ENCODE peak calls at places on chromosomes 13 and 19, in four cellular contexts. U is AG09309, O is dermis microvascular lymphatic vessel endothelial cell, Z is Right ventricle myocardium superior. M is an unnamed sample.

GRCh38 chr19:11555246-11555645 is 3.8 kb downstream of the ELOF1 start:
- DNase-seq in O (no peak), Z (no peak), U (no peak), M (no peak)

GRCh38 chr13:48317511-48317981 is 14.0 kb downstream of the RB1 start:
- DNase-seq in O (no peak), U (no peak), Z (no peak), M (no peak)

GRCh38 chr19:47190167-47190727 is 40.8 kb downstream of the BBC3 start:
- DNase-seq in Z (peak), O (no peak), U (peak), M (peak)

GRCh38 chr13:27264181-27264580 is 6.4 kb upstream of the RASL11A start:
- DNase-seq in U (no peak), O (no peak), Z (no peak), M (no peak)

GRCh38 chr19:23957660-23958281 is 43.1 kb downstream of the ZNF726 start:
- DNase-seq in U (peak), Z (no peak), O (no peak), M (peak)

GRCh38 chr19:40144947-40145748 is 46.1 kb upstream of the MAP3K10 start:
- DNase-seq in Z (no peak), O (no peak), U (no peak), M (no peak)

GRCh38 chr13:74217816-74218215 is 83.6 kb upstream of the KLF12 start:
- DNase-seq in Z (no peak), O (no peak), U (no peak), M (peak)

GRCh38 chr13:42405665-42406390 is 133.9 kb downstream of the AKAP11 start:
- DNase-seq in Z (no peak), U (no peak), O (peak), M (no peak)

GRCh38 chr13:86383151-86383550 is 583.9 kb upstream of the SLITRK6 start:
- DNase-seq in Z (no peak), U (no peak), O (no peak), M (no peak)

GRCh38 chr19:46383171-46383815 is 30.1 kb downstream of the CCDC8 start:
- DNase-seq in O (no peak), U (no peak), Z (no peak), M (no peak)

GRCh38 chr13:50512602-50513527 is 330.6 kb downstream of the DLEU7 start:
- DNase-seq in Z (peak), U (no peak), O (no peak), M (peak)

GRCh38 chr19:35959040-35959967 is 23.1 kb downstream of the LRFN3 start:
- DNase-seq in O (no peak), U (no peak), Z (peak), M (no peak)

GRCh38 chr13:80361883-80362327 is 21.0 kb upstream of the SPRY2 start:
- DNase-seq in U (no peak), Z (no peak), O (no peak), M (no peak)

GRCh38 chr13:91142572-91142971 is 204.9 kb upstream of the MIR17HG start:
- DNase-seq in U (no peak), O (no peak), Z (no peak), M (no peak)

GRCh38 chr19:377801-378581 is 31.0 kb downstream of the C2CD4C start:
- DNase-seq in U (no peak), O (no peak), Z (no peak), M (no peak)

GRCh38 chr13:59681630-59682311 is 482.0 kb downstream of the DIAPH3 start:
- DNase-seq in U (no peak), Z (no peak), O (no peak), M (no peak)

GRCh38 chr19:50649433-50650391 is at the start of gene C19orf81:
- DNase-seq in U (no peak), O (no peak), Z (no peak), M (no peak)

GRCh38 chr13:113029487-113030258 is 60.7 kb downstream of the MCF2L start:
- DNase-seq in Z (no peak), U (no peak), O (no peak), M (peak)

GRCh38 chr19:52664461-52664860 is 26.3 kb upstream of the ZNF83 start:
- DNase-seq in Z (no peak), U (no peak), O (no peak), M (no peak)

GRCh38 chr19:2123682-2124387 is 27.1 kb downstream of the IZUMO4 start:
- DNase-seq in O (no peak), Z (no peak), U (no peak), M (peak)

GRCh38 chr13:28955264-28955966 is 135.3 kb downstream of the MTUS2 start:
- DNase-seq in O (no peak), Z (peak), U (no peak), M (no peak)

GRCh38 chr19:5863030-5863665 is 7.2 kb downstream of the FUT5 start:
- DNase-seq in O (no peak), U (no peak), Z (no peak), M (no peak)

GRCh38 chr19:29510701-29511265 is 15.0 kb upstream of the VSTM2B start:
- DNase-seq in Z (peak), O (no peak), U (no peak), M (no peak)

GRCh38 chr13:27358420-27358819 is 66.0 kb upstream of the GTF3A start:
- DNase-seq in Z (no peak), O (no peak), U (no peak), M (no peak)

GRCh38 chr13:51370811-51371210 is 31.3 kb downstream of the SERPINE3 start:
- DNase-seq in U (no peak), Z (no peak), O (no peak), M (no peak)

GRCh38 chr13:60227168-60227567 is 63.4 kb upstream of the DIAPH3 start:
- DNase-seq in Z (no peak), U (no peak), O (no peak), M (no peak)

GRCh38 chr13:75372517-75372916 is 109.5 kb downstream of the TBC1D4 start:
- DNase-seq in Z (no peak), O (peak), U (no peak), M (peak)

GRCh38 chr13:33524086-33524485 is 238.5 kb upstream of the STARD13 start:
- DNase-seq in U (peak), Z (no peak), O (no peak), M (no peak)

GRCh38 chr19:51417107-51417806 is at the start of gene SIGLEC10:
- DNase-seq in O (no peak), Z (peak), U (no peak), M (no peak)

GRCh38 chr19:47573076-47574026 is at the start of gene ZNF541:
- DNase-seq in Z (peak), U (no peak), O (no peak), M (no peak)

GRCh38 chr13:20360835-20361412 is 128.8 kb upstream of the GJB6 start:
- DNase-seq in U (no peak), Z (no peak), O (no peak), M (no peak)

GRCh38 chr13:63184693-63185092 is 1769.0 kb upstream of the PCDH20 start:
- DNase-seq in U (no peak), Z (no peak), O (no peak), M (no peak)

GRCh38 chr19:4267101-4267900 is 11.8 kb upstream of the SHD start:
- DNase-seq in Z (peak), O (no peak), U (no peak), M (peak)

GRCh38 chr19:53865918-53866696 is 1.6 kb upstream of the MYADM start:
- DNase-seq in U (no peak), Z (peak), O (no peak), M (peak)

GRCh38 chr19:29275266-29275665 is 62.3 kb upstream of the UQCRFS1 start:
- DNase-seq in U (no peak), O (no peak), Z (no peak), M (no peak)

GRCh38 chr13:90445179-90445578 is 902.3 kb upstream of the MIR17HG start:
- DNase-seq in Z (no peak), O (no peak), U (peak), M (peak)

GRCh38 chr19:49912965-49913685 is 15.9 kb upstream of the ATF5 start:
- DNase-seq in Z (no peak), O (no peak), U (no peak), M (no peak)

GRCh38 chr19:18044825-18045304 is 36.9 kb downstream of the ARRDC2 start:
- DNase-seq in U (peak), Z (peak), O (no peak), M (peak)

M was measured in hepatic stellate cell.